ENCODE peak calls at places on chromosome 16, in nine cellular contexts. One of them, this sample, is unnamed.

GRCh38 chr16:677306-678190 is 2.1 kb downstream of the RHBDL1 start:
- DNase-seq in lower leg skin: no peak
- DNase-seq in ovary: peak; percentile 50
- DNase-seq in tibial nerve: no peak
- DNase-seq in neural progenitor cell: no peak
- DNase-seq in upper lobe of right lung: no peak
- DNase-seq in esophagus muscularis mucosa: no peak
- DNase-seq in dorsolateral prefrontal cortex: no peak
- DNase-seq in bronchial epithelial cell: no peak
- DNase-seq in this sample: no peak

GRCh38 chr16:88383401-88384221 is 852 bp downstream of the ZNF469 start:
- DNase-seq in neural progenitor cell: peak; percentile 58
- DNase-seq in bronchial epithelial cell: no peak
- DNase-seq in esophagus muscularis mucosa: no peak
- DNase-seq in lower leg skin: no peak
- DNase-seq in ovary: peak; percentile 74
- DNase-seq in upper lobe of right lung: peak; percentile 76
- DNase-seq in dorsolateral prefrontal cortex: peak; percentile 37
- DNase-seq in tibial nerve: no peak
- DNase-seq in this sample: no peak

GRCh38 chr16:647173-647902 is 1.8 kb upstream of the WDR90 start:
- DNase-seq in neural progenitor cell: no peak
- DNase-seq in ovary: no peak
- DNase-seq in lower leg skin: no peak
- DNase-seq in esophagus muscularis mucosa: no peak
- DNase-seq in tibial nerve: no peak
- DNase-seq in upper lobe of right lung: no peak
- DNase-seq in bronchial epithelial cell: no peak
- DNase-seq in dorsolateral prefrontal cortex: no peak
- DNase-seq in this sample: no peak

GRCh38 chr16:85782476-85782875 is 16.9 kb downstream of the EMC8 start:
- DNase-seq in upper lobe of right lung: no peak
- DNase-seq in ovary: no peak
- DNase-seq in dorsolateral prefrontal cortex: no peak
- DNase-seq in neural progenitor cell: no peak
- DNase-seq in esophagus muscularis mucosa: no peak
- DNase-seq in lower leg skin: no peak
- DNase-seq in bronchial epithelial cell: no peak
- DNase-seq in tibial nerve: no peak
- DNase-seq in this sample: no peak

GRCh38 chr16:86044241-86044671 is 145.3 kb downstream of the IRF8 start:
- DNase-seq in upper lobe of right lung: peak; percentile 66
- DNase-seq in tibial nerve: no peak
- DNase-seq in ovary: no peak
- DNase-seq in lower leg skin: no peak
- DNase-seq in neural progenitor cell: peak; percentile 86
- DNase-seq in dorsolateral prefrontal cortex: no peak
- DNase-seq in bronchial epithelial cell: no peak
- DNase-seq in esophagus muscularis mucosa: no peak
- DNase-seq in this sample: no peak

GRCh38 chr16:84982434-84982833 is 28.9 kb downstream of the ZDHHC7 start:
- DNase-seq in lower leg skin: no peak
- DNase-seq in neural progenitor cell: no peak
- DNase-seq in dorsolateral prefrontal cortex: no peak
- DNase-seq in ovary: no peak
- DNase-seq in upper lobe of right lung: peak; percentile 74
- DNase-seq in esophagus muscularis mucosa: no peak
- DNase-seq in tibial nerve: no peak
- DNase-seq in bronchial epithelial cell: no peak
- DNase-seq in this sample: no peak

GRCh38 chr16:35730251-35730650 is 2270.8 kb downstream of the TP53TG3F start:
- DNase-seq in neural progenitor cell: no peak
- DNase-seq in lower leg skin: peak; percentile 10
- DNase-seq in esophagus muscularis mucosa: peak; percentile 60
- DNase-seq in tibial nerve: no peak
- DNase-seq in dorsolateral prefrontal cortex: no peak
- DNase-seq in upper lobe of right lung: no peak
- DNase-seq in bronchial epithelial cell: no peak
- DNase-seq in ovary: no peak
- DNase-seq in this sample: no peak

GRCh38 chr16:54203851-54204505 is 82.6 kb downstream of the IRX3 start:
- DNase-seq in dorsolateral prefrontal cortex: no peak
- DNase-seq in tibial nerve: no peak
- DNase-seq in ovary: no peak
- DNase-seq in bronchial epithelial cell: no peak
- DNase-seq in upper lobe of right lung: no peak
- DNase-seq in lower leg skin: peak; percentile 62
- DNase-seq in esophagus muscularis mucosa: no peak
- DNase-seq in neural progenitor cell: no peak
- DNase-seq in this sample: no peak

GRCh38 chr16:87602005-87602790 is at the start of gene JPH3:
- DNase-seq in ovary: no peak
- DNase-seq in tibial nerve: no peak
- DNase-seq in bronchial epithelial cell: no peak
- DNase-seq in lower leg skin: no peak
- DNase-seq in esophagus muscularis mucosa: no peak
- DNase-seq in upper lobe of right lung: no peak
- DNase-seq in dorsolateral prefrontal cortex: peak; percentile 68
- DNase-seq in neural progenitor cell: peak; percentile 80
- DNase-seq in this sample: no peak

GRCh38 chr16:54926166-54926838 is 4.4 kb upstream of the IRX5 start:
- DNase-seq in lower leg skin: no peak
- DNase-seq in neural progenitor cell: no peak
- DNase-seq in esophagus muscularis mucosa: no peak
- DNase-seq in dorsolateral prefrontal cortex: no peak
- DNase-seq in upper lobe of right lung: no peak
- DNase-seq in ovary: no peak
- DNase-seq in bronchial epithelial cell: peak; percentile 77
- DNase-seq in tibial nerve: no peak
- DNase-seq in this sample: no peak

GRCh38 chr16:67466581-67466980 is 14.4 kb downstream of the ATP6V0D1 start:
- DNase-seq in tibial nerve: no peak
- DNase-seq in lower leg skin: no peak
- DNase-seq in upper lobe of right lung: no peak
- DNase-seq in dorsolateral prefrontal cortex: no peak
- DNase-seq in esophagus muscularis mucosa: no peak
- DNase-seq in bronchial epithelial cell: no peak
- DNase-seq in ovary: no peak
- DNase-seq in neural progenitor cell: no peak
- DNase-seq in this sample: no peak

GRCh38 chr16:24328835-24329418 is 72.8 kb downstream of the CACNG3 start:
- DNase-seq in upper lobe of right lung: no peak
- DNase-seq in tibial nerve: no peak
- DNase-seq in dorsolateral prefrontal cortex: no peak
- DNase-seq in esophagus muscularis mucosa: no peak
- DNase-seq in neural progenitor cell: peak; percentile 57
- DNase-seq in bronchial epithelial cell: no peak
- DNase-seq in ovary: no peak
- DNase-seq in lower leg skin: no peak
- DNase-seq in this sample: no peak
- H3K4me3 ChIP-seq in upper lobe of right lung: no peak overlapping the region
- H3K4me3 ChIP-seq in tibial nerve: no peak overlapping the region
- H3K4me3 ChIP-seq in dorsolateral prefrontal cortex: no peak overlapping the region
- H3K4me3 ChIP-seq in esophagus muscularis mucosa: no peak overlapping the region
- H3K4me3 ChIP-seq in neural progenitor cell: no peak overlapping the region
- H3K4me3 ChIP-seq in bronchial epithelial cell: no peak overlapping the region
- H3K4me3 ChIP-seq in ovary: no peak overlapping the region
- H3K4me3 ChIP-seq in lower leg skin: no peak overlapping the region
- H3K4me3 ChIP-seq in this sample: no peak overlapping the region

GRCh38 chr16:70644763-70645597 is 1.4 kb upstream of the IL34 start:
- DNase-seq in ovary: no peak
- DNase-seq in lower leg skin: no peak
- DNase-seq in dorsolateral prefrontal cortex: no peak
- DNase-seq in tibial nerve: no peak
- DNase-seq in esophagus muscularis mucosa: no peak
- DNase-seq in bronchial epithelial cell: no peak
- DNase-seq in neural progenitor cell: no peak
- DNase-seq in upper lobe of right lung: no peak
- DNase-seq in this sample: no peak
- TF ChIP-seq CTCF in ovary: no peak
- TF ChIP-seq CTCF in lower leg skin: no peak
- TF ChIP-seq CTCF in dorsolateral prefrontal cortex: no peak
- TF ChIP-seq CTCF in tibial nerve: no peak
- TF ChIP-seq CTCF in esophagus muscularis mucosa: no peak
- TF ChIP-seq CTCF in bronchial epithelial cell: no peak
- TF ChIP-seq CTCF in neural progenitor cell: no peak
- TF ChIP-seq CTCF in upper lobe of right lung: no peak
- TF ChIP-seq CTCF in this sample: no peak

DNA sequence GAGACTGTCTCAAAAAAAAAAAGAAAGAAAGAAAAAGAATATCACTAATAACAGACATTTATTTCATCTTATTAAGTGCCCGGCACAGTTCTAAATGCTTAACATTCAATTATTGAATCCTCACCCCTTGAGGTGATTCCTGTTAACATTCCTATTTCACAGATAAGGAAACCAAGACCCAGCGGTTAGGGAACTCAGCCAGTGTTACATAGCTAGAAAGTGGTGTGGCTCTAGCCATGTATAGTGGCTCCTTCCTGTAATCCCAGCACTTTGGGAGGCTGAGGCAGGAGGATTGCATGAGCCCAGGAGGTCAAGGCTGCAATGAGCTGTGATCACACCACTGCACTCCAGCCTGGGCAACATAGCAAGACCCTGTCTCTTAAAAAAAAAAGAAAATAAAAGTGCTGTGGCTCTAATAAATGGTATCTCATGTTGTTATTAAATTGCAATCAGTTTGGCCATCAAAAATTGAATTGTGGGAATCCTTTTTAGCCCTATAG is 28.1 kb downstream of the ZNRF1 start:
- DNase-seq in dorsolateral prefrontal cortex: no peak
- DNase-seq in esophagus muscularis mucosa: no peak
- DNase-seq in tibial nerve: no peak
- DNase-seq in neural progenitor cell: no peak
- DNase-seq in upper lobe of right lung: no peak
- DNase-seq in lower leg skin: peak; percentile 4
- DNase-seq in bronchial epithelial cell: no peak
- DNase-seq in ovary: no peak
- DNase-seq in this sample: no peak
- H3K4me3 ChIP-seq in dorsolateral prefrontal cortex: no peak overlapping the region
- H3K4me3 ChIP-seq in esophagus muscularis mucosa: no peak overlapping the region
- H3K4me3 ChIP-seq in tibial nerve: no peak overlapping the region
- H3K4me3 ChIP-seq in neural progenitor cell: no peak overlapping the region
- H3K4me3 ChIP-seq in upper lobe of right lung: no peak overlapping the region
- H3K4me3 ChIP-seq in lower leg skin: no peak overlapping the region
- H3K4me3 ChIP-seq in bronchial epithelial cell: no peak overlapping the region
- H3K4me3 ChIP-seq in ovary: no peak overlapping the region
- H3K4me3 ChIP-seq in this sample: no peak overlapping the region

DNA sequence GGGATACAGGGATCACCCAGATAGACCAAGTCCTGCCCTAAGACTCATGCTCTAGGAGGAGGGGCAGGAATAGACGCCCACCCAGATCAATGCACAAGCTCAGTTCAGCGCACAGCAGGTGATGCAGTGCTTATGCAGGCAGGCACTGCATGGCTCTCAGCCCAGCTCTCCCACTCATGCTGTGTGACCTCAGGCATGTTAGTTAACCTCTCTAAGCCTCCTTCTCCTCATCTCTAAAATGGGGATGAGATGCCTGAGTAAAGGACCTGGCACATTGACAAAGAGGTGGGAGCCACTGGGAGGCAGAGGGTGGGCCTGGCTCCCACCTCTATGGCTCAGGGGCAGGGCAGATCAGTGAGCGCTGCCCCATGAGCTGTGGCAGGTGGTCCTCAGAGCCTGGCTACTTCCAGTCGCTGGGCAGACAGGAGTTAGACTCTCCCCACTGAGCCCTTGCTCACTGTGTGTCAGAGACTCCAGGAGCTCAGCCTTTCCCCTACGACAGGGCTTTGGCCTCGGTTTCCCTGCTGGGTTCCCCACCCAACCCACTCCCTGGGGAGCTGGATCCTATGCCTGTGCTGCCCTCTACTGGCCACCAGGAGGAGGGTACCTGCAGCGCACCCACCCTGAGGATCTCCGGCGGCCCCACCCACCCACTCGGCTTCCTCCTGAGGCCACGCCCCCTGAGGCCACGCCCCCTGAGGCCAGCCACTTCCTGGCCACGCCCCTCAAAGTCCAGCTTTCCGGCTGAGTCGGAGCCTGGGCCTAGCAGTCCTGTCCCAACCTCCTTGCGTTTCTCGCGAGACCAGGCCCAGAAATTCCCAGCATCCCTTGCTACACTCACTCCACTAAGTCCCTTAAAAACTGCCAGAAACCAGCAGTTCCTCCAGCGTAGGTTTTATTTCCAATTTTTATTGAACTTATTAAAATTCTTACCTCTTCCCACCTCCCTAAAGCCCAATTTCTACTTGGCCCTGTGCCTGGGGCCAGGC is 196.1 kb downstream of the GSG1L start:
- DNase-seq in ovary: peak; percentile 17
- DNase-seq in neural progenitor cell: peak; percentile 88
- DNase-seq in dorsolateral prefrontal cortex: peak; percentile 56
- DNase-seq in esophagus muscularis mucosa: no peak
- DNase-seq in upper lobe of right lung: peak; percentile 85
- DNase-seq in bronchial epithelial cell: peak; percentile 5
- DNase-seq in tibial nerve: no peak
- DNase-seq in lower leg skin: no peak
- DNase-seq in this sample: peak; percentile 18
- TF ChIP-seq CTCF in ovary: no peak
- TF ChIP-seq CTCF in neural progenitor cell: peak; percentile 72
- TF ChIP-seq CTCF in dorsolateral prefrontal cortex: peak; percentile 30
- TF ChIP-seq CTCF in esophagus muscularis mucosa: no peak
- TF ChIP-seq CTCF in upper lobe of right lung: peak; percentile 31
- TF ChIP-seq CTCF in bronchial epithelial cell: peak; percentile 36
- TF ChIP-seq CTCF in tibial nerve: no peak
- TF ChIP-seq CTCF in lower leg skin: no peak
- TF ChIP-seq CTCF in this sample: peak; percentile 66

This sample was measured in GM12864.